ENCODE peak calls at places on chromosomes 13 and 19, in six cellular contexts. One of them, this sample, is unnamed.

GRCh38 chr13:40895715-40896184 is 106.3 kb downstream of the SLC25A15 start:
- DNase-seq in OCI-LY7: no peak
- DNase-seq in AG10803: no peak
- DNase-seq in BJ: no peak
- DNase-seq in CD4-positive, alpha-beta memory T cell: no peak
- DNase-seq in CD8-positive, alpha-beta memory T cell: no peak
- DNase-seq in this sample: no peak

GRCh38 chr13:83350569-83350968 is 531.7 kb downstream of the SLITRK1 start:
- DNase-seq in OCI-LY7: no peak
- DNase-seq in AG10803: peak
- DNase-seq in BJ: peak
- DNase-seq in CD4-positive, alpha-beta memory T cell: no peak
- DNase-seq in CD8-positive, alpha-beta memory T cell: no peak
- DNase-seq in this sample: peak

GRCh38 chr13:109699628-109700071 is 86.7 kb downstream of the IRS2 start:
- DNase-seq in OCI-LY7: no peak
- DNase-seq in AG10803: no peak
- DNase-seq in BJ: no peak
- DNase-seq in CD4-positive, alpha-beta memory T cell: no peak
- DNase-seq in CD8-positive, alpha-beta memory T cell: no peak
- DNase-seq in this sample: no peak

GRCh38 chr13:34465423-34465922 is 476.6 kb upstream of the NBEA start:
- DNase-seq in OCI-LY7: no peak
- DNase-seq in AG10803: no peak
- DNase-seq in BJ: no peak
- DNase-seq in CD4-positive, alpha-beta memory T cell: no peak
- DNase-seq in CD8-positive, alpha-beta memory T cell: no peak
- DNase-seq in this sample: no peak

GRCh38 chr19:35104361-35104760 is 11.3 kb upstream of the FXYD3 start:
- DNase-seq in OCI-LY7: no peak
- DNase-seq in AG10803: no peak
- DNase-seq in BJ: no peak
- DNase-seq in CD4-positive, alpha-beta memory T cell: no peak
- DNase-seq in CD8-positive, alpha-beta memory T cell: no peak
- DNase-seq in this sample: no peak

GRCh38 chr19:35555301-35556005 is 8.0 kb downstream of the ATP4A start:
- DNase-seq in OCI-LY7: peak
- DNase-seq in AG10803: peak
- DNase-seq in BJ: no peak
- DNase-seq in CD4-positive, alpha-beta memory T cell: no peak
- DNase-seq in CD8-positive, alpha-beta memory T cell: no peak
- DNase-seq in this sample: peak

GRCh38 chr13:29846475-29847256 is 3.8 kb downstream of the UBL3 start:
- DNase-seq in OCI-LY7: no peak
- DNase-seq in AG10803: no peak
- DNase-seq in BJ: no peak
- DNase-seq in CD4-positive, alpha-beta memory T cell: no peak
- DNase-seq in CD8-positive, alpha-beta memory T cell: no peak
- DNase-seq in this sample: no peak

GRCh38 chr19:2719910-2720776 is 1.0 kb downstream of the DIRAS1 start:
- DNase-seq in OCI-LY7: no peak
- DNase-seq in AG10803: peak
- DNase-seq in BJ: no peak
- DNase-seq in CD4-positive, alpha-beta memory T cell: no peak
- DNase-seq in CD8-positive, alpha-beta memory T cell: no peak
- DNase-seq in this sample: no peak

GRCh38 chr19:14146789-14147216 is 10.4 kb upstream of the ASF1B start:
- DNase-seq in OCI-LY7: no peak
- DNase-seq in AG10803: peak
- DNase-seq in BJ: peak
- DNase-seq in CD4-positive, alpha-beta memory T cell: no peak
- DNase-seq in CD8-positive, alpha-beta memory T cell: no peak
- DNase-seq in this sample: peak

GRCh38 chr19:46350029-46350757 is 3.3 kb downstream of the PPP5C start:
- DNase-seq in OCI-LY7: peak
- DNase-seq in AG10803: no peak
- DNase-seq in BJ: no peak
- DNase-seq in CD4-positive, alpha-beta memory T cell: no peak
- DNase-seq in CD8-positive, alpha-beta memory T cell: no peak
- DNase-seq in this sample: no peak

GRCh38 chr13:91112878-91113277 is 234.6 kb upstream of the MIR17HG start:
- DNase-seq in OCI-LY7: no peak
- DNase-seq in AG10803: no peak
- DNase-seq in BJ: no peak
- DNase-seq in CD4-positive, alpha-beta memory T cell: no peak
- DNase-seq in CD8-positive, alpha-beta memory T cell: no peak
- DNase-seq in this sample: no peak

GRCh38 chr19:3670258-3670795 is 29.9 kb downstream of the PIP5K1C start:
- DNase-seq in OCI-LY7: no peak
- DNase-seq in AG10803: peak
- DNase-seq in BJ: peak
- DNase-seq in CD4-positive, alpha-beta memory T cell: no peak
- DNase-seq in CD8-positive, alpha-beta memory T cell: no peak
- DNase-seq in this sample: peak

GRCh38 chr13:53028637-53029121 is at the start of gene OLFM4:
- DNase-seq in OCI-LY7: no peak
- DNase-seq in AG10803: no peak
- DNase-seq in BJ: no peak
- DNase-seq in CD4-positive, alpha-beta memory T cell: no peak
- DNase-seq in CD8-positive, alpha-beta memory T cell: no peak
- DNase-seq in this sample: no peak

GRCh38 chr19:3536429-3537100 is 2.4 kb upstream of the TEKTIP1 start:
- DNase-seq in OCI-LY7: no peak
- DNase-seq in AG10803: no peak
- DNase-seq in BJ: no peak
- DNase-seq in CD4-positive, alpha-beta memory T cell: no peak
- DNase-seq in CD8-positive, alpha-beta memory T cell: no peak
- DNase-seq in this sample: no peak

GRCh38 chr13:71754407-71754974 is 112.5 kb downstream of the DACH1 start:
- DNase-seq in OCI-LY7: no peak
- DNase-seq in AG10803: no peak
- DNase-seq in BJ: no peak
- DNase-seq in CD4-positive, alpha-beta memory T cell: no peak
- DNase-seq in CD8-positive, alpha-beta memory T cell: no peak
- DNase-seq in this sample: no peak

GRCh38 chr13:49454388-49455015 is 10.4 kb downstream of the SETDB2 start:
- DNase-seq in OCI-LY7: no peak
- DNase-seq in AG10803: peak
- DNase-seq in BJ: peak
- DNase-seq in CD4-positive, alpha-beta memory T cell: peak
- DNase-seq in CD8-positive, alpha-beta memory T cell: no peak
- DNase-seq in this sample: peak

DNA sequence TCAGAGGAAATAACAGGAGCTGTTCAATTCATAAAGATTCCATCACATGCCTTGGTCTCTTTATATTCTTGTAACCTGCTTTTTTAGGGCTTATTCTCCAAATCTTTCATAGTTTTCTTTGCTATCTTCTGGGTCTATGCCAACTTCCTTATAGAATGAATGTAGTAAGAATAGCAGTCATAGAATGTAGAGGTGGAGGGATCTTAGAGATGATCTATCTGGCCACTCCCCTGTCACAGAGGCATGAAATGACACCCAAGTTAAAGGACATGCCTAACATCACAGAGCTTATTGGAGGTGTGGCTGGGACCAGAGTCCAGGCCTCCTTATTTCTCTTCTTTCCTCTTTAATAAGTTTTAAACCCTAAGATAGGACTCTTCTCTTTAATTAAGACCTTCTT is 13.2 kb downstream of the LCP1 start:
- DNase-seq in OCI-LY7: no peak
- DNase-seq in AG10803: no peak
- DNase-seq in BJ: no peak
- DNase-seq in CD4-positive, alpha-beta memory T cell: no peak
- DNase-seq in CD8-positive, alpha-beta memory T cell: no peak
- DNase-seq in this sample: no peak
- H3K4me3 ChIP-seq in OCI-LY7: peak
- H3K4me3 ChIP-seq in AG10803: no peak
- H3K4me3 ChIP-seq in BJ: no peak
- H3K4me3 ChIP-seq in CD4-positive, alpha-beta memory T cell: peak
- H3K4me3 ChIP-seq in CD8-positive, alpha-beta memory T cell: peak
- H3K4me3 ChIP-seq in this sample: no peak

GRCh38 chr19:33641956-33642498 is 20.3 kb downstream of the CHST8 start:
- DNase-seq in OCI-LY7: no peak
- DNase-seq in AG10803: no peak
- DNase-seq in BJ: no peak
- DNase-seq in CD4-positive, alpha-beta memory T cell: no peak
- DNase-seq in CD8-positive, alpha-beta memory T cell: no peak
- DNase-seq in this sample: no peak

GRCh38 chr19:33640773-33641172 is 19.0 kb downstream of the CHST8 start:
- DNase-seq in OCI-LY7: no peak
- DNase-seq in AG10803: no peak
- DNase-seq in BJ: no peak
- DNase-seq in CD4-positive, alpha-beta memory T cell: no peak
- DNase-seq in CD8-positive, alpha-beta memory T cell: no peak
- DNase-seq in this sample: no peak

GRCh38 chr19:33641261-33641660 is 19.5 kb downstream of the CHST8 start:
- DNase-seq in OCI-LY7: no peak
- DNase-seq in AG10803: no peak
- DNase-seq in BJ: no peak
- DNase-seq in CD4-positive, alpha-beta memory T cell: no peak
- DNase-seq in CD8-positive, alpha-beta memory T cell: no peak
- DNase-seq in this sample: no peak

GRCh38 chr19:33639034-33639681 is 17.4 kb downstream of the CHST8 start:
- DNase-seq in OCI-LY7: no peak
- DNase-seq in AG10803: no peak
- DNase-seq in BJ: no peak
- DNase-seq in CD4-positive, alpha-beta memory T cell: no peak
- DNase-seq in CD8-positive, alpha-beta memory T cell: no peak
- DNase-seq in this sample: no peak

DNA sequence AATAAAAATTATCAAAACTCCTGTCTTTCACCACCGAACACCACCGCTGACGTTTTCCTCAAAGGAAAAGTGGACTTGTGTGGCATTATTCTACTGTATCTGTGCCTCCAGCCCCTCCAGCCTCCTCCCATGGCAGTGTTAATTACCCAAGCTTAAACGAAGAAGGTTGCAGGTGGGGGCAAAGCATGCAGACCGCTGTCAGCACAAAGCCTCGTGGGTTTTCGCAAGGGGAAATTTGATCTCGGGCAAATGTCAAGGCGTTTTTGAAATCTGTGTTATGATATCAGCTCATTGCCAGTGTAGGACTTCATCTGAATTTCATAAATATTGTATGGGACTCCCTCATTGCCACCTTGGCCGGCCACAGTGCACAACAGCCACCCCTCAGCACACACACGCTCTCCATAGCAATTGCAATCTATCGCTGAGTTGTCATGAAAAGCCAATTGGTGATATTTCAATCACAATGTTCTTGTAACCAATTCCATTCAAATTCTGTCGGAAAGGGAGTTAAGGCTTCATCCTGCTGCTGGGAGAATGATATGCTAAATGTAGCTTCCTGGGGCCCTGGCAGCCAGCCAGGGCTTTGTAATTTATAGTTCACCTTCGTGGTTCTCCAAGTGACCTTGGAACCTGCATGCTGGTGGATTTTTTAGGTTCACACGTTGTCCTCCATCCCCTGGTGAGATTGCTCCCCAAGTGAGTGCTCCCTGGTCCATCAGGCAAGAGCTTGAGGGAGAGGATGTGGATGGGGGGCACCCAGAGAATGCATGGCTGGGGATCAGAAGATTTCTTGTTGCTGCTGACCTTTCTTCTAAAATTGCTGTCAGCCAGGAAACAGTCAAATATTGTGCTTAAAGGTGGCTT is 16.6 kb downstream of the CHST8 start:
- DNase-seq in OCI-LY7: no peak
- DNase-seq in AG10803: no peak
- DNase-seq in BJ: no peak
- DNase-seq in CD4-positive, alpha-beta memory T cell: no peak
- DNase-seq in CD8-positive, alpha-beta memory T cell: no peak
- DNase-seq in this sample: no peak
- H3K4me3 ChIP-seq in OCI-LY7: no peak
- H3K4me3 ChIP-seq in AG10803: no peak
- H3K4me3 ChIP-seq in BJ: no peak
- H3K4me3 ChIP-seq in CD4-positive, alpha-beta memory T cell: no peak
- H3K4me3 ChIP-seq in CD8-positive, alpha-beta memory T cell: no peak
- H3K4me3 ChIP-seq in this sample: no peak

GRCh38 chr13:96992633-96993032 is 1.6 kb downstream of the OXGR1 start:
- DNase-seq in OCI-LY7: no peak
- DNase-seq in AG10803: no peak
- DNase-seq in BJ: no peak
- DNase-seq in CD4-positive, alpha-beta memory T cell: no peak
- DNase-seq in CD8-positive, alpha-beta memory T cell: no peak
- DNase-seq in this sample: no peak

GRCh38 chr13:96994030-96994848 is at the start of gene OXGR1:
- DNase-seq in OCI-LY7: no peak
- DNase-seq in AG10803: no peak
- DNase-seq in BJ: no peak
- DNase-seq in CD4-positive, alpha-beta memory T cell: no peak
- DNase-seq in CD8-positive, alpha-beta memory T cell: no peak
- DNase-seq in this sample: no peak

GRCh38 chr13:96996097-96996496 is 1.8 kb upstream of the OXGR1 start:
- DNase-seq in OCI-LY7: no peak
- DNase-seq in AG10803: no peak
- DNase-seq in BJ: no peak
- DNase-seq in CD4-positive, alpha-beta memory T cell: no peak
- DNase-seq in CD8-positive, alpha-beta memory T cell: no peak
- DNase-seq in this sample: no peak

GRCh38 chr13:96994849-96995243 is 570 bp upstream of the OXGR1 start:
- DNase-seq in OCI-LY7: no peak
- DNase-seq in AG10803: no peak
- DNase-seq in BJ: no peak
- DNase-seq in CD4-positive, alpha-beta memory T cell: no peak
- DNase-seq in CD8-positive, alpha-beta memory T cell: no peak
- DNase-seq in this sample: no peak

DNA sequence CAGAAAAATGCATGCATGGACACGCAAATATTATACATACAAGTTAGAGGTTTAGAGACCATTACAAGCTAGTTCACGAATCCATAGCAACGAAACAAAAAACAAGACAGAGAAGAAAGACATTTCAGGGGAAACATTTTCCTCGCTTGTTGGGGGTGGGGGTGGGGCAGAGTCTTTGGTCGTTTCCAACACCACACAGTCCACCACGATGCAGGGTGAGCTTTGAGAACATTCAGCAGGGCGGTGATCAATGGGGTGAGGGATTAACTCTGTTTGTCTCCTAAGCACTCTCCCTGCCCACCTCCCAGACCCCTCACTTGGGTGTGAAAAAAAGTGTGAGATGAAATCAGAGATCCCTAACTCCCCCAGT is 631 bp downstream of the OXGR1 start:
- DNase-seq in OCI-LY7: no peak
- DNase-seq in AG10803: no peak
- DNase-seq in BJ: no peak
- DNase-seq in CD4-positive, alpha-beta memory T cell: no peak
- DNase-seq in CD8-positive, alpha-beta memory T cell: no peak
- DNase-seq in this sample: no peak
- H3K4me3 ChIP-seq in OCI-LY7: no peak
- H3K4me3 ChIP-seq in AG10803: peak
- H3K4me3 ChIP-seq in BJ: no peak
- H3K4me3 ChIP-seq in CD4-positive, alpha-beta memory T cell: no peak
- H3K4me3 ChIP-seq in CD8-positive, alpha-beta memory T cell: no peak
- H3K4me3 ChIP-seq in this sample: peak

DNA sequence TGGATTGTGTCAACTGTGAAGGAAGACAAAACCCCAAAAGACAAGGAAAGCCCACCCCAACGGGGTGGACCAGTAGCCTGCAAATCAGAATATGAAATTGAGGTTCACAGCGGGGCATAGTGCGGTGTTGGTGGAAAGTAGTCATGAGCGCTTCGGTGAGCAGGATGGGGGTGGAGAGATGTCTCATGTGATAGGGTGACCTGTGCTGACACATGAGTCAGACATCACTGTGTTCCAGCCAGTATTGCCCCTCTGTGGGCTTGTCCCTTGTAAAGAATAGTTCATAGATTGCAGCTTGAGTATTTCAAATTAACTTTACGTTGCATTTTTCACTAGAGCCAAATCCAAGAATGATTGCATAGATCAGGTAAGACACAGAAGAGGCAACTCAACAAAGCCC is 7.3 kb downstream of the ZNF69 start:
- DNase-seq in OCI-LY7: no peak
- DNase-seq in AG10803: no peak
- DNase-seq in BJ: no peak
- DNase-seq in CD4-positive, alpha-beta memory T cell: no peak
- DNase-seq in CD8-positive, alpha-beta memory T cell: no peak
- DNase-seq in this sample: no peak
- H3K4me3 ChIP-seq in OCI-LY7: no peak
- H3K4me3 ChIP-seq in AG10803: no peak
- H3K4me3 ChIP-seq in BJ: no peak
- H3K4me3 ChIP-seq in CD4-positive, alpha-beta memory T cell: no peak
- H3K4me3 ChIP-seq in CD8-positive, alpha-beta memory T cell: no peak
- H3K4me3 ChIP-seq in this sample: no peak